ENCODE peak calls at places on chromosome X, in ten cellular contexts. S, F, H, D, B, J, C, N, I and W are unnamed samples. For H3K4me1, the result is how much of the 10 kb centered on the place peaks cover.

GRCh38 chrX:140318306-140318705 is 186.6 kb downstream of the SOX3 start:
- DNase-seq in F (no peak), C (no peak), D (no peak), J (no peak), N (no peak), S (peak), H (no peak), B (no peak), I (no peak), W (no peak)

GRCh38 chrX:9656277-9656676 is 109.4 kb downstream of the GPR143 start:
- DNase-seq in H (no peak), S (no peak), F (no peak), C (peak), J (peak), N (peak), D (no peak), B (no peak), I (no peak), W (peak)

GRCh38 chrX:34918856-34919255 is 23.7 kb upstream of the FAM47B start:
- DNase-seq in I (no peak), F (no peak), S (peak), H (no peak), C (no peak), D (no peak), J (peak), N (no peak), B (no peak), W (peak)

GRCh38 chrX:1486177-1486576 is 33.5 kb upstream of the ASMTL start:
- DNase-seq in D (no peak), B (no peak), H (no peak), C (no peak), F (peak), S (no peak), J (no peak), N (no peak), I (no peak), W (no peak)

GRCh38 chrX:129876734-129877395 is 29.1 kb upstream of the UTP14A start:
- DNase-seq in F (no peak), J (peak), B (no peak), N (no peak), I (no peak), H (peak), C (no peak), D (no peak), S (peak), W (no peak)

GRCh38 chrX:85244411-85245210 is 820 bp downstream of the ZNF711 start:
- DNase-seq in J (peak), D (no peak), S (peak), I (no peak), N (no peak), H (no peak), C (no peak), F (peak), B (peak), W (no peak)

GRCh38 chrX:121579016-121579760 is 531.8 kb downstream of the GLUD2 start:
- DNase-seq in H (peak), B (no peak), F (no peak), N (no peak), I (no peak), J (no peak), C (no peak), S (peak), D (no peak), W (peak)

GRCh38 chrX:129359269-129359668 is 164.0 kb downstream of the SMARCA1 start:
- DNase-seq in F (no peak), J (peak), C (no peak), H (no peak), I (no peak), N (no peak), D (no peak), S (peak), B (no peak), W (no peak)

GRCh38 chrX:39900788-39901170 is 197.0 kb downstream of the BCOR start:
- DNase-seq in I (no peak), B (no peak), S (no peak), F (no peak), C (no peak), D (no peak), J (no peak), H (no peak), N (no peak), W (no peak)

GRCh38 chrX:121307441-121307840 is 260.0 kb downstream of the GLUD2 start:
- DNase-seq in B (no peak), S (peak), F (no peak), D (no peak), N (no peak), J (no peak), I (no peak), H (no peak), C (no peak), W (no peak)

GRCh38 chrX:85963736-85964135 is 83.6 kb downstream of the CHM start:
- DNase-seq in S (peak), H (no peak), N (no peak), D (no peak), J (peak), B (no peak), C (no peak), I (no peak), F (no peak), W (no peak)

GRCh38 chrX:34559325-34559724 is 97.8 kb downstream of the TMEM47 start:
- DNase-seq in N (no peak), C (no peak), J (no peak), D (no peak), F (no peak), B (no peak), S (peak), I (no peak), H (no peak), W (no peak)

GRCh38 chrX:74535211-74535621 is 79.2 kb downstream of the RLIM start:
- DNase-seq in F (no peak), I (no peak), D (no peak), B (no peak), H (peak), C (no peak), J (peak), N (no peak), S (peak), W (no peak)

GRCh38 chrX:24767557-24767956 is 73.8 kb downstream of the POLA1 start:
- DNase-seq in C (no peak), N (no peak), S (peak), H (no peak), I (no peak), B (no peak), F (no peak), D (no peak), J (peak), W (no peak)

GRCh38 chrX:19195243-19195610 is 73.0 kb upstream of the ADGRG2 start:
- DNase-seq in B (no peak), C (no peak), H (no peak), N (no peak), S (no peak), D (no peak), I (no peak), J (no peak), F (no peak), W (no peak)

GRCh38 chrX:10579753-10580060 is 40.7 kb downstream of the MID1 start:
- DNase-seq in S (peak), B (no peak), C (no peak), F (no peak), N (no peak), D (no peak), H (peak), I (no peak), J (peak), W (no peak)

GRCh38 chrX:104105863-104106262 is 6.5 kb upstream of the ZCCHC18 start:
- DNase-seq in D (no peak), S (no peak), C (peak), J (no peak), H (no peak), B (no peak), F (no peak), N (no peak), I (no peak), W (peak)

GRCh38 chrX:44055638-44056037 is 82.4 kb upstream of the NDP start:
- DNase-seq in D (no peak), B (no peak), H (no peak), N (no peak), I (no peak), C (no peak), F (no peak), S (no peak), J (no peak), W (no peak)

GRCh38 chrX:519741-520140 is 110.8 kb upstream of the SHOX start:
- DNase-seq in I (no peak), H (no peak), D (no peak), B (no peak), S (no peak), C (no peak), N (no peak), F (no peak), J (no peak), W (no peak)

GRCh38 chrX:2449135-2449886 is 51.5 kb downstream of the DHRSX start:
- DNase-seq in F (peak), H (no peak), B (no peak), S (no peak), C (no peak), J (no peak), N (no peak), I (no peak), D (no peak), W (no peak)

GRCh38 chrX:69024931-69025330 is 140.3 kb downstream of the PJA1 start:
- DNase-seq in J (peak), F (peak), N (peak), D (peak), B (peak), C (peak), S (peak), I (peak), H (no peak), W (peak)

GRCh38 chrX:112646651-112647050 is 33.1 kb downstream of the LHFPL1 start:
- DNase-seq in C (no peak), J (no peak), F (no peak), D (no peak), N (no peak), I (no peak), B (no peak), S (no peak), H (no peak), W (no peak)

GRCh38 chrX:120251471-120252011 is 929 bp downstream of the ZBTB33 start:
- DNase-seq in D (peak), H (no peak), F (peak), I (no peak), C (peak), J (peak), B (peak), S (peak), N (no peak), W (peak)

GRCh38 chrX:147803948-147804347 is 107.8 kb upstream of the FMR1 start:
- DNase-seq in I (no peak), J (no peak), C (no peak), F (no peak), N (no peak), B (no peak), S (no peak), D (no peak), H (no peak), W (no peak)

GRCh38 chrX:100864967-100865366 is 9.2 kb downstream of the NOX1 start:
- DNase-seq in F (no peak), D (no peak), I (no peak), S (peak), H (no peak), N (no peak), J (peak), B (no peak), C (no peak), W (no peak)

GRCh38 chrX:78315745-78316144 is 11.7 kb downstream of the CYSLTR1 start:
- DNase-seq in B (no peak), N (no peak), F (peak), I (no peak), J (no peak), S (no peak), D (no peak), C (no peak), H (no peak), W (no peak)

GRCh38 chrX:75038925-75039324 is 113.7 kb upstream of the NEXMIF start:
- DNase-seq in D (no peak), I (no peak), J (peak), N (no peak), B (no peak), C (no peak), F (no peak), S (peak), H (peak), W (no peak)

GRCh38 chrX:136879001-136879667 is 1.4 kb downstream of the RBMX start:
- DNase-seq in C (no peak), J (peak), N (no peak), D (no peak), S (peak), I (no peak), H (no peak), F (no peak), B (no peak), W (no peak)
- H3K27ac ChIP-seq in C (peak), J (peak), N (peak), D (peak), S (peak), I (peak), H (peak), F (peak), B (no peak), W (peak)

GRCh38 chrX:48835524-48836329 is at the start of gene PCSK1N:
- DNase-seq in H (no peak), C (no peak), N (no peak), I (no peak), F (no peak), S (peak), J (no peak), B (no peak), D (no peak), W (no peak)
- H3K4me3 ChIP-seq in H (no peak), C (no peak), N (no peak), I (peak), F (peak), S (no peak), J (no peak), B (peak), D (peak), W (no peak)

GRCh38 chrX:36198575-36198974 is 279.0 kb downstream of the CFAP47 start:
- DNase-seq in D (no peak), N (no peak), B (no peak), J (no peak), F (no peak), I (no peak), C (no peak), S (no peak), H (no peak), W (no peak)
- H3K4me1 ChIP-seq in D (under half), N (under half), B (under half), J (under half), F (under half), I (under half), C (under half), S (under half), H (under half), W (under half)

GRCh38 chrX:46325312-46325877 is 219.8 kb downstream of the ZNF674 start:
- DNase-seq in D (no peak), N (no peak), B (no peak), S (peak), F (no peak), I (no peak), C (no peak), J (peak), H (peak), W (no peak)

GRCh38 chrX:46328133-46328532 is 217.1 kb downstream of the ZNF674 start:
- DNase-seq in C (no peak), D (no peak), J (no peak), B (no peak), S (no peak), H (no peak), F (no peak), N (no peak), I (no peak), W (no peak)

GRCh38 chrX:46327229-46328081 is 217.8 kb downstream of the ZNF674 start:
- DNase-seq in H (peak), B (peak), F (no peak), S (peak), D (peak), I (no peak), N (no peak), C (peak), J (peak), W (peak)

GRCh38 chrX:46324166-46324565 is 221.1 kb downstream of the ZNF674 start:
- DNase-seq in D (no peak), N (no peak), H (no peak), J (no peak), B (no peak), I (no peak), F (no peak), S (no peak), C (no peak), W (no peak)

DNA sequence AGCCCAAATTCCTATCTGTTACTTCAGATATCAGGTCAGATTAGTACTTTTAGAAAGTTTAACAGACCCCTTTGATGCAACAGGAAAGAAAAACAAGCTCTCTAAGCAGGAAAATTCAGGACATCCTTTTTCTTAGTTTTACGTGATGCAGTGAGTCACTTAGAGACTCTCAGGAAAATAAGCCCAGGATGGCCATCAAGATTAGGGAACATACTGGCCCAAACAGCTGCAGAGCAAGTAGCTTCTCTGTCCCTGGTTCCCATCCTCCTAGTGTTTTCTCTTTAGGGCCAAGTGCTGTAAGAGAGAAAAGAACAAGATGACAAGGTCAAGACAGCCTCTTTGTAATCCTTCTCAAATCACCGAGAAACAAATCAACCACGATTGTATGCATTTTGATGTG is 219.1 kb downstream of the ZNF674 start:
- DNase-seq in J (peak), H (no peak), S (peak), C (no peak), I (no peak), D (no peak), N (no peak), B (no peak), F (no peak), W (no peak)
- H3K27ac ChIP-seq in J (peak), H (peak), S (no peak), C (peak), I (no peak), D (no peak), N (no peak), B (no peak), F (no peak), W (peak)

GRCh38 chrX:135521405-135522131 is 1.1 kb downstream of the INTS6L start:
- DNase-seq in D (peak), J (peak), I (peak), S (peak), H (peak), C (peak), B (peak), F (peak), N (peak), W (peak)

GRCh38 chrX:135518161-135518560 is 2.3 kb upstream of the INTS6L start:
- DNase-seq in I (no peak), C (no peak), B (no peak), S (no peak), J (no peak), F (no peak), D (no peak), H (no peak), N (no peak), W (no peak)

GRCh38 chrX:135520553-135521404 is at the start of gene INTS6L:
- DNase-seq in H (peak), I (peak), C (peak), B (peak), F (peak), D (peak), N (peak), J (peak), S (peak), W (peak)

GRCh38 chrX:135522132-135522530 is 1.7 kb downstream of the INTS6L start:
- DNase-seq in N (no peak), J (no peak), F (no peak), S (no peak), C (no peak), I (no peak), B (no peak), D (no peak), H (no peak), W (no peak)

GRCh38 chrX:135520022-135520552 is 373 bp upstream of the INTS6L start:
- DNase-seq in C (no peak), F (no peak), I (no peak), S (peak), N (no peak), J (peak), H (no peak), B (no peak), D (no peak), W (no peak)
- H3K4me3 ChIP-seq in C (peak), F (peak), I (peak), S (peak), N (peak), J (peak), H (peak), B (peak), D (peak), W (peak)

DNA sequence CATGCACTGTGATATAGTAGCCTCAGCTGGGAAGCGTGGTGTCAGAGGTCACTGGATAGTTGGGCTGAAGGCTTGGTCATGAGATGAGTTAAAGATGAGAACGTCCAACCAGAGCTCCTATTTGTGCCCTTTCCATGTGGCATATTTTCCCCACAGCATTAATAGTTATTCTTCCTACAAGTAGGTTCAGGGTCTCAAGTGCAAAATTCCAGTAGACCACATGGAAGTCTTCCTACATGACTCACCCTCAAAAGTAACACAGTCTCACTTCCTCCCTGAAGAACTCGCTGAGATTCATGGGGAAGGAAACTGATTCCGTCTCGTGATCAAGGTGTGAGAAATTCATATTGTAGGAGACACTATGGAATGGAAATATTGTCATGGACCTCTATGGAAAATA is 1212.5 kb upstream of the PRKX start:
- DNase-seq in B (no peak), F (no peak), I (no peak), D (no peak), S (peak), H (no peak), J (peak), N (no peak), C (no peak), W (no peak)
- H3K4me1 ChIP-seq in B (under half), F (under half), I (under half), D (under half), S (under half), H (under half), J (under half), N (under half), C (under half), W (under half)

GRCh38 chrX:71599965-71600364 is 18.3 kb downstream of the CXCR3 start:
- DNase-seq in F (no peak), H (no peak), D (no peak), B (no peak), S (no peak), N (no peak), I (no peak), J (no peak), C (no peak), W (no peak)
- H3K27ac ChIP-seq in F (no peak), H (no peak), D (no peak), B (no peak), S (no peak), N (no peak), I (no peak), J (no peak), C (no peak), W (no peak)